ENCODE peak calls at places on chromosomes 7 and 10, in eight cellular contexts. B, X, N, F, U, H, R and Q are unnamed samples.

GRCh38 chr10:69222157-69223027 is 2.3 kb downstream of the HKDC1 start:
- DNase-seq in F (peak; percentile 77), R (peak; percentile 53), U (peak; percentile 74), X (peak; percentile 5), H (peak; percentile 57), N (peak; percentile 64), B (no peak), Q (peak; percentile 45)

GRCh38 chr10:65581426-65582026 is 1344.3 kb upstream of the LRRTM3 start:
- DNase-seq in B (no peak), H (no peak), N (no peak), R (no peak), U (no peak), F (no peak), X (no peak), Q (no peak)

GRCh38 chr7:27235387-27236052 is 7.1 kb upstream of the EVX1 start:
- DNase-seq in B (no peak), X (peak; percentile 86), R (peak; percentile 80), F (no peak), H (peak; percentile 10), U (peak; percentile 61), N (peak; percentile 28), Q (no peak)

GRCh38 chr7:47478017-47478344 is 103.9 kb downstream of the TNS3 start:
- DNase-seq in X (no peak), U (peak; percentile 74), N (peak; percentile 79), H (peak; percentile 47), F (peak; percentile 56), B (no peak), R (no peak), Q (no peak)

GRCh38 chr10:130495891-130496642 is 359.9 kb downstream of the GLRX3 start:
- DNase-seq in N (peak; percentile 8), H (peak; percentile 1), B (no peak), X (no peak), R (no peak), U (peak; percentile 2), F (peak; percentile 10), Q (no peak)

GRCh38 chr7:81684513-81685262 is 85.2 kb downstream of the HGF start:
- DNase-seq in N (peak; percentile 100), F (peak; percentile 100), H (peak; percentile 100), U (peak; percentile 100), R (peak; percentile 56), X (peak; percentile 82), B (peak; percentile 39), Q (no peak)

GRCh38 chr7:56007167-56007652 is 42.8 kb downstream of the NIPSNAP2 start:
- DNase-seq in F (peak; percentile 33), U (peak; percentile 52), N (no peak), H (no peak), B (no peak), X (no peak), R (peak; percentile 12), Q (no peak)

GRCh38 chr7:121023683-121024507 is 35.4 kb downstream of the CPED1 start:
- DNase-seq in R (peak; percentile 22), U (peak; percentile 54), H (no peak), X (no peak), F (no peak), B (no peak), N (peak; percentile 53), Q (no peak)